ENCODE peak calls at places on chromosomes 11 and 22, in ten cellular contexts. One of them, this sample, is unnamed.

GRCh38 chr11:125215951-125216350 is 51.4 kb downstream of the PKNOX2 start:
- DNase-seq in CD8-positive, alpha-beta T cell: no peak
- DNase-seq in upper lobe of right lung: no peak
- DNase-seq in endothelial cell of umbilical vein: no peak
- DNase-seq in IMR-90: no peak
- DNase-seq in spleen: no peak
- DNase-seq in OCI-LY7: no peak
- DNase-seq in body of pancreas: no peak
- DNase-seq in A549: no peak
- DNase-seq in prostate gland: no peak
- DNase-seq in this sample: no peak

GRCh38 chr22:17257578-17257977 is 38.3 kb upstream of the ADA2 start:
- DNase-seq in CD8-positive, alpha-beta T cell: no peak
- DNase-seq in upper lobe of right lung: no peak
- DNase-seq in endothelial cell of umbilical vein: no peak
- DNase-seq in IMR-90: no peak
- DNase-seq in spleen: no peak
- DNase-seq in OCI-LY7: peak
- DNase-seq in body of pancreas: no peak
- DNase-seq in A549: no peak
- DNase-seq in prostate gland: no peak
- DNase-seq in this sample: no peak

GRCh38 chr11:47107709-47108108 is 69.0 kb downstream of the ARFGAP2 start:
- DNase-seq in CD8-positive, alpha-beta T cell: no peak
- DNase-seq in upper lobe of right lung: no peak
- DNase-seq in endothelial cell of umbilical vein: no peak
- DNase-seq in IMR-90: no peak
- DNase-seq in spleen: no peak
- DNase-seq in OCI-LY7: peak
- DNase-seq in body of pancreas: no peak
- DNase-seq in A549: no peak
- DNase-seq in prostate gland: no peak
- DNase-seq in this sample: no peak

GRCh38 chr22:36103891-36104290 is 56.7 kb downstream of the APOL3 start:
- DNase-seq in CD8-positive, alpha-beta T cell: no peak
- DNase-seq in upper lobe of right lung: no peak
- DNase-seq in endothelial cell of umbilical vein: no peak
- DNase-seq in IMR-90: no peak
- DNase-seq in spleen: no peak
- DNase-seq in OCI-LY7: no peak
- DNase-seq in body of pancreas: no peak
- DNase-seq in A549: no peak
- DNase-seq in prostate gland: no peak
- DNase-seq in this sample: no peak

GRCh38 chr22:32661296-32661695 is 140.2 kb upstream of the TIMP3 start:
- DNase-seq in CD8-positive, alpha-beta T cell: no peak
- DNase-seq in upper lobe of right lung: no peak
- DNase-seq in endothelial cell of umbilical vein: no peak
- DNase-seq in IMR-90: peak
- DNase-seq in spleen: no peak
- DNase-seq in OCI-LY7: no peak
- DNase-seq in body of pancreas: no peak
- DNase-seq in A549: no peak
- DNase-seq in prostate gland: no peak
- DNase-seq in this sample: peak

GRCh38 chr11:12276356-12276755 is 101.0 kb upstream of the PARVA start:
- DNase-seq in CD8-positive, alpha-beta T cell: no peak
- DNase-seq in upper lobe of right lung: no peak
- DNase-seq in endothelial cell of umbilical vein: no peak
- DNase-seq in IMR-90: no peak
- DNase-seq in spleen: no peak
- DNase-seq in OCI-LY7: no peak
- DNase-seq in body of pancreas: peak
- DNase-seq in A549: no peak
- DNase-seq in prostate gland: no peak
- DNase-seq in this sample: no peak

GRCh38 chr22:50121202-50121740 is 31.5 kb downstream of the MOV10L1 start:
- DNase-seq in CD8-positive, alpha-beta T cell: no peak
- DNase-seq in upper lobe of right lung: no peak
- DNase-seq in endothelial cell of umbilical vein: no peak
- DNase-seq in IMR-90: no peak
- DNase-seq in spleen: no peak
- DNase-seq in OCI-LY7: no peak
- DNase-seq in body of pancreas: no peak
- DNase-seq in A549: no peak
- DNase-seq in prostate gland: no peak
- DNase-seq in this sample: no peak

GRCh38 chr11:62245271-62245753 is 3.3 kb downstream of the SCGB1D2 start:
- DNase-seq in CD8-positive, alpha-beta T cell: no peak
- DNase-seq in upper lobe of right lung: no peak
- DNase-seq in endothelial cell of umbilical vein: peak
- DNase-seq in IMR-90: peak
- DNase-seq in spleen: no peak
- DNase-seq in OCI-LY7: peak
- DNase-seq in body of pancreas: no peak
- DNase-seq in A549: peak
- DNase-seq in prostate gland: no peak
- DNase-seq in this sample: no peak

GRCh38 chr11:61860054-61860903 is 31.1 kb downstream of the FADS3 start:
- DNase-seq in CD8-positive, alpha-beta T cell: no peak
- DNase-seq in upper lobe of right lung: no peak
- DNase-seq in endothelial cell of umbilical vein: no peak
- DNase-seq in IMR-90: no peak
- DNase-seq in spleen: no peak
- DNase-seq in OCI-LY7: no peak
- DNase-seq in body of pancreas: peak
- DNase-seq in A549: peak
- DNase-seq in prostate gland: peak
- DNase-seq in this sample: no peak

GRCh38 chr22:35380537-35381423 is at the start of gene HMOX1:
- DNase-seq in CD8-positive, alpha-beta T cell: peak
- DNase-seq in upper lobe of right lung: peak
- DNase-seq in endothelial cell of umbilical vein: peak
- DNase-seq in IMR-90: peak
- DNase-seq in spleen: peak
- DNase-seq in OCI-LY7: peak
- DNase-seq in body of pancreas: peak
- DNase-seq in A549: peak
- DNase-seq in prostate gland: peak
- DNase-seq in this sample: peak

GRCh38 chr11:134207538-134208239 is 16.1 kb downstream of the NCAPD3 start:
- DNase-seq in CD8-positive, alpha-beta T cell: peak
- DNase-seq in upper lobe of right lung: no peak
- DNase-seq in endothelial cell of umbilical vein: peak
- DNase-seq in IMR-90: no peak
- DNase-seq in spleen: peak
- DNase-seq in OCI-LY7: peak
- DNase-seq in body of pancreas: peak
- DNase-seq in A549: peak
- DNase-seq in prostate gland: no peak
- DNase-seq in this sample: no peak

GRCh38 chr22:27718186-27719032 is 83.1 kb downstream of the MN1 start:
- DNase-seq in CD8-positive, alpha-beta T cell: no peak
- DNase-seq in upper lobe of right lung: peak
- DNase-seq in endothelial cell of umbilical vein: peak
- DNase-seq in IMR-90: peak
- DNase-seq in spleen: peak
- DNase-seq in OCI-LY7: no peak
- DNase-seq in body of pancreas: peak
- DNase-seq in A549: peak
- DNase-seq in prostate gland: peak
- DNase-seq in this sample: peak

GRCh38 chr11:32527191-32527590 is 56.4 kb upstream of the EIF3M start:
- DNase-seq in CD8-positive, alpha-beta T cell: no peak
- DNase-seq in upper lobe of right lung: no peak
- DNase-seq in endothelial cell of umbilical vein: no peak
- DNase-seq in IMR-90: no peak
- DNase-seq in spleen: no peak
- DNase-seq in OCI-LY7: no peak
- DNase-seq in body of pancreas: no peak
- DNase-seq in A549: no peak
- DNase-seq in prostate gland: no peak
- DNase-seq in this sample: no peak

GRCh38 chr22:39348909-39349505 is 784 bp upstream of the SYNGR1 start:
- DNase-seq in CD8-positive, alpha-beta T cell: no peak
- DNase-seq in upper lobe of right lung: no peak
- DNase-seq in endothelial cell of umbilical vein: no peak
- DNase-seq in IMR-90: no peak
- DNase-seq in spleen: no peak
- DNase-seq in OCI-LY7: no peak
- DNase-seq in body of pancreas: no peak
- DNase-seq in A549: no peak
- DNase-seq in prostate gland: no peak
- DNase-seq in this sample: no peak

DNA sequence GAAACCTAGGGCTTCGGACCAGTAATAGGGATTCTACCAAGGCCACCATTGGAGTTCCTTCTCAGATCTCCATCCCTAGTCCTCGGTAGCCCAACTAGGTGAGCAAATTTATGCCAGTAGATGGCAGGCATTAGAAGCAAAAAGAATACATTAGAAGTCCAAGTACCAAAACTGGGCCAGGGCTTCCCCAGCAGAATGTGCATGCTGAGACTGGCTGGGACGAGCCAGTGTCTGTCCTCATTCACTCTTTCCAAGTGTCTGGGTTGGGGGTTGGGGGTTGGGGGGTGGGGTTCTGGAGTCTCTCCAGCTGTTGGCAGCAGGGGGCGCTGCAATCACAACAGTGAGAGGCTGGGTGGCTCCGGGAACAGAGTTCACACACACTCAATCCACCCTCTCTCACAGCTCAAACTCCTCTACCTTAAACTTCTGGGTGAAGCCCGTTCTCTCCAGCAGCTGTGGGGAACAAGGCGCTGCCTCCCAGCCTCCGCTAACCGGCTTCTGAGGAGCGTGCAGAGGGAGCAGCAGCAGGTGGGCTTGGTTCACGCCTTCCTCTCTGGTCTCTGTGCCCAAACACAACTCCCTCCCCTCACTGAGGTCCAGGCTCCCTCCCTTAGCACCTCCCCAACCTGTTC is 57.5 kb downstream of the BTG4 start:
- DNase-seq in CD8-positive, alpha-beta T cell: peak
- DNase-seq in upper lobe of right lung: no peak
- DNase-seq in endothelial cell of umbilical vein: peak
- DNase-seq in IMR-90: peak
- DNase-seq in spleen: no peak
- DNase-seq in OCI-LY7: peak
- DNase-seq in body of pancreas: no peak
- DNase-seq in A549: peak
- DNase-seq in prostate gland: peak
- DNase-seq in this sample: no peak
- TF ChIP-seq CTCF in CD8-positive, alpha-beta T cell: peak
- TF ChIP-seq CTCF in upper lobe of right lung: peak
- TF ChIP-seq CTCF in endothelial cell of umbilical vein: peak
- TF ChIP-seq CTCF in IMR-90: peak
- TF ChIP-seq CTCF in spleen: peak
- TF ChIP-seq CTCF in OCI-LY7: peak
- TF ChIP-seq CTCF in body of pancreas: no peak
- TF ChIP-seq CTCF in A549: peak
- TF ChIP-seq CTCF in prostate gland: no peak
- TF ChIP-seq CTCF in this sample: peak

DNA sequence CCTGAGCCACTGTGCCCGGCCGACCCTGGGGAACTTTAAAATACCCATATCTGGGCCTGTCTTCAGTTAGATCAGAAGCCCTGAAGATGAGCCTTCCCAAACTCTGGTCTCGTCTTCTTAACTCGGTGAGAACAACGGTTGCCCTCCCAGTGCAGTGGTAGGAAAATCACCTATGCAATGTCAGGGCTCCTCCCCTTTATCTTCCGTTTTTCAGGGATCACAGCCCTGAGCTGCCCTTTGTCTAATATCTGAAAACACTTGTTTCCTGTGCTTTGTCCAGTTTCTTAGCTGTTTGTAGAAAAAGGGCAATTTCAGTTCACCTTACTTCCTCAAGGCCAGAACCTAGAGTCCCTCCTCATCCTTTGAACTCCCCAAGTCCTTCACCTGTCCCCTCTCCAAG is 9.4 kb downstream of the DRAP1 start:
- DNase-seq in CD8-positive, alpha-beta T cell: no peak
- DNase-seq in upper lobe of right lung: no peak
- DNase-seq in endothelial cell of umbilical vein: no peak
- DNase-seq in IMR-90: no peak
- DNase-seq in spleen: no peak
- DNase-seq in OCI-LY7: peak
- DNase-seq in body of pancreas: no peak
- DNase-seq in A549: no peak
- DNase-seq in prostate gland: no peak
- DNase-seq in this sample: no peak
- H3K4me3 ChIP-seq in CD8-positive, alpha-beta T cell: no peak
- H3K4me3 ChIP-seq in upper lobe of right lung: no peak
- H3K4me3 ChIP-seq in endothelial cell of umbilical vein: no peak
- H3K4me3 ChIP-seq in IMR-90: no peak
- H3K4me3 ChIP-seq in spleen: no peak
- H3K4me3 ChIP-seq in OCI-LY7: no peak
- H3K4me3 ChIP-seq in body of pancreas: no peak
- H3K4me3 ChIP-seq in A549: no peak
- H3K4me3 ChIP-seq in prostate gland: no peak
- H3K4me3 ChIP-seq in this sample: no peak

DNA sequence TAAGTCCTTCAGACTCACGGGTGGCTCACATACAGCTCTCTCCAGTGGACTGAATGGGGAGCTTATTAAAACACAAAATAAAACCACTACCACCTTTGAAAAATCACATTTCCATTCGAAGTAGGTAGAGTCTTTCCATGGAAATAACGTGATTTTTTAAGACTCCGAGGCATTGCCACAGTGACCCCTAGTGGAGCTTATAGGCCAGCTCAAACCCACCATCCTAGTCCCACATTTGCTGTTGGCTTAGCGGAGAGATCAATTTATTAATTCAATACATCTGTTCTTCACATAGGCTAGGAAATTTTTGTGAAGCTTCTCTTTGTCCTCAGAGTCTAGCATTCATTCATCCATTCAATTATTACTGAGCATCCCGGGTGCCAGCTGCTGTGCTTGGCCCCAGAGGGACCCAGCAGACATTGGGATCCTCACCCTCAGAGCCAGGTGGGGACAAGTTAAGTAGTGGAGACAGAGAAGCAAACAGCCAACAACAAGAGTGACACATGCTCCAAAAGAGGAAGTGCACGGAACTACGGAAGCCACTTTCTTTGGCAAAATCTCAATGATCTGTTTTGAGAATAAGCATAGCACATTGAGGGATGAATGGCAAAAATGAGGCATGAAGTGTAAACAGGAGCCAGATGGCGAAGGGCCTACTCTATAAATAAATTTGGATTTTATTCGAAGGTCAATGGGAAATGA is 10.2 kb upstream of the P4HA3 start:
- DNase-seq in CD8-positive, alpha-beta T cell: no peak
- DNase-seq in upper lobe of right lung: no peak
- DNase-seq in endothelial cell of umbilical vein: peak
- DNase-seq in IMR-90: peak
- DNase-seq in spleen: no peak
- DNase-seq in OCI-LY7: peak
- DNase-seq in body of pancreas: peak
- DNase-seq in A549: peak
- DNase-seq in prostate gland: no peak
- DNase-seq in this sample: no peak
- TF ChIP-seq CTCF in CD8-positive, alpha-beta T cell: peak
- TF ChIP-seq CTCF in upper lobe of right lung: peak
- TF ChIP-seq CTCF in endothelial cell of umbilical vein: peak
- TF ChIP-seq CTCF in IMR-90: peak
- TF ChIP-seq CTCF in spleen: peak
- TF ChIP-seq CTCF in OCI-LY7: peak
- TF ChIP-seq CTCF in body of pancreas: peak
- TF ChIP-seq CTCF in A549: peak
- TF ChIP-seq CTCF in prostate gland: no peak
- TF ChIP-seq CTCF in this sample: peak

GRCh38 chr11:27281740-27282139 is 81.3 kb downstream of the CCDC34 start:
- DNase-seq in CD8-positive, alpha-beta T cell: no peak
- DNase-seq in upper lobe of right lung: no peak
- DNase-seq in endothelial cell of umbilical vein: no peak
- DNase-seq in IMR-90: no peak
- DNase-seq in spleen: no peak
- DNase-seq in OCI-LY7: no peak
- DNase-seq in body of pancreas: no peak
- DNase-seq in A549: peak
- DNase-seq in prostate gland: no peak
- DNase-seq in this sample: no peak
- H3K4me3 ChIP-seq in CD8-positive, alpha-beta T cell: no peak
- H3K4me3 ChIP-seq in upper lobe of right lung: no peak
- H3K4me3 ChIP-seq in endothelial cell of umbilical vein: no peak
- H3K4me3 ChIP-seq in IMR-90: no peak
- H3K4me3 ChIP-seq in spleen: no peak
- H3K4me3 ChIP-seq in OCI-LY7: no peak
- H3K4me3 ChIP-seq in body of pancreas: no peak
- H3K4me3 ChIP-seq in A549: no peak
- H3K4me3 ChIP-seq in prostate gland: no peak
- H3K4me3 ChIP-seq in this sample: no peak

This sample was measured in HFF-Myc.